ENCODE peak calls at places on chromosomes 11 and 22, in ten cellular contexts. J is cerebellar nuclear complex, E is IMR-90, B is SK-N-DZ, H is iris pigment epithelial cell, X is iPS-NIHi11, V is neural crest cell, K is NCI-H524 treated with DMSO at 0.1 percent for 48 hours, N is spleen, A is MV-4-11. G is an unnamed sample.

GRCh38 chr22:46654927-46655595 is 34.9 kb downstream of the GRAMD4 start:
- DNase-seq in K (no peak), H (no peak), B (no peak), X (no peak), E (no peak), J (no peak), N (no peak), A (no peak), V (no peak), G (no peak)

GRCh38 chr11:17760102-17761029 is 25.8 kb downstream of the KCNC1 start:
- DNase-seq in E (peak), X (peak), N (no peak), A (no peak), K (peak), J (no peak), B (peak), H (peak), V (no peak), G (peak)

GRCh38 chr11:43119275-43119970 is 192.4 kb upstream of the API5 start:
- DNase-seq in K (no peak), H (no peak), E (no peak), V (no peak), X (no peak), J (no peak), N (no peak), B (peak), A (no peak), G (no peak)

GRCh38 chr11:44973634-44974401 is 23.1 kb upstream of the TP53I11 start:
- DNase-seq in V (no peak), J (no peak), B (no peak), A (no peak), X (no peak), N (no peak), E (no peak), K (no peak), H (no peak), G (no peak)

GRCh38 chr11:74417379-74417804 is 19.2 kb upstream of the PGM2L1 start:
- DNase-seq in E (peak), J (no peak), A (no peak), V (no peak), B (no peak), K (no peak), N (no peak), H (peak), X (peak), G (no peak)

GRCh38 chr11:44814881-44815592 is 88.3 kb downstream of the TSPAN18 start:
- DNase-seq in E (peak), J (no peak), K (peak), B (no peak), N (peak), A (peak), H (peak), V (no peak), X (no peak), G (no peak)

GRCh38 chr22:40044870-40045834 is 50.4 kb downstream of the FAM83F start:
- DNase-seq in X (peak), E (peak), A (no peak), H (peak), B (peak), K (no peak), N (peak), V (no peak), J (no peak), G (peak)

GRCh38 chr11:15985127-15985862 is 371.1 kb downstream of the SOX6 start:
- DNase-seq in K (no peak), A (no peak), H (no peak), J (no peak), E (no peak), V (no peak), X (no peak), N (no peak), B (no peak), G (no peak)

GRCh38 chr22:46421272-46421671 is 85.8 kb downstream of the TRMU start:
- DNase-seq in E (no peak), H (no peak), K (no peak), J (no peak), N (no peak), A (no peak), X (no peak), V (no peak), B (no peak), G (no peak)

GRCh38 chr11:117039897-117040296 is 58.3 kb downstream of the SIK3 start:
- DNase-seq in N (no peak), H (no peak), A (peak), B (no peak), J (no peak), X (no peak), K (no peak), V (no peak), E (peak), G (no peak)

GRCh38 chr22:43485717-43486116 is 73.9 kb downstream of the MPPED1 start:
- DNase-seq in V (no peak), E (no peak), K (no peak), J (no peak), B (no peak), H (no peak), N (no peak), A (no peak), X (no peak), G (no peak)

GRCh38 chr22:20244744-20245576 is 23.2 kb downstream of the RTN4R start:
- DNase-seq in E (no peak), V (no peak), N (peak), X (no peak), A (peak), H (no peak), J (no peak), K (no peak), B (peak), G (no peak)

GRCh38 chr11:65502274-65502851 is 3.5 kb downstream of the MALAT1 start:
- DNase-seq in K (no peak), E (peak), H (peak), B (no peak), J (no peak), X (no peak), A (no peak), V (no peak), N (no peak), G (no peak)

GRCh38 chr11:2666828-2667570 is 32.8 kb downstream of the KCNQ1OT1 start:
- DNase-seq in H (no peak), B (no peak), X (no peak), E (no peak), J (no peak), A (no peak), K (no peak), N (peak), V (no peak), G (no peak)

GRCh38 chr11:116112031-116112935 is 608.1 kb upstream of the CADM1 start:
- DNase-seq in N (no peak), X (no peak), A (no peak), H (no peak), E (no peak), V (no peak), B (no peak), J (no peak), K (no peak), G (no peak)

GRCh38 chr11:101797335-101797734 is 117.5 kb upstream of the CEP126 start:
- DNase-seq in N (no peak), E (peak), K (no peak), H (peak), X (no peak), A (no peak), B (no peak), V (no peak), J (no peak), G (no peak)

GRCh38 chr11:66580803-66581202 is 12.1 kb downstream of the CCDC87 start:
- DNase-seq in K (no peak), V (no peak), J (no peak), H (peak), B (no peak), A (no peak), N (no peak), X (no peak), E (peak), G (no peak)

GRCh38 chr11:13837286-13837685 is 125.2 kb upstream of the SPON1 start:
- DNase-seq in E (peak), J (no peak), H (peak), N (no peak), V (no peak), A (no peak), K (no peak), X (no peak), B (no peak), G (no peak)

GRCh38 chr22:47107431-47107830 is 345.0 kb downstream of the TBC1D22A start:
- DNase-seq in K (no peak), X (no peak), V (no peak), H (peak), J (no peak), A (no peak), E (peak), B (no peak), N (no peak), G (no peak)

GRCh38 chr11:125070699-125071254 is 7.7 kb downstream of the SLC37A2 start:
- DNase-seq in K (no peak), E (peak), A (peak), V (no peak), X (no peak), N (peak), H (peak), B (no peak), J (no peak), G (peak)

GRCh38 chr11:12111482-12112149 is 1.2 kb downstream of the MICAL2 start:
- DNase-seq in E (peak), J (no peak), V (no peak), X (no peak), H (no peak), K (no peak), A (no peak), N (no peak), B (no peak), G (no peak)

GRCh38 chr11:69022268-69022667 is 9.2 kb upstream of the MRGPRF start:
- DNase-seq in J (no peak), V (no peak), X (no peak), N (no peak), H (no peak), A (no peak), E (peak), K (peak), B (no peak), G (no peak)

GRCh38 chr22:23532756-23533155 is 47.3 kb downstream of the IGLL1 start:
- DNase-seq in H (no peak), X (no peak), J (no peak), B (no peak), K (no peak), V (no peak), N (peak), E (no peak), A (no peak), G (no peak)

GRCh38 chr22:30025187-30025586 is 55.1 kb upstream of the HORMAD2 start:
- DNase-seq in J (no peak), K (no peak), E (no peak), B (no peak), H (no peak), X (peak), N (no peak), V (no peak), A (no peak), G (no peak)

GRCh38 chr11:88555829-88556202 is 218.3 kb upstream of the CTSC start:
- DNase-seq in J (no peak), X (no peak), E (peak), V (no peak), A (no peak), H (peak), K (no peak), N (no peak), B (no peak), G (no peak)

GRCh38 chr11:33984682-33985389 is 66.7 kb upstream of the CAPRIN1 start:
- DNase-seq in V (no peak), J (no peak), K (no peak), H (no peak), X (no peak), N (no peak), A (peak), B (no peak), E (no peak), G (no peak)